ENCODE peak calls at places on chromosomes 11 and 22, in nine cellular contexts. One of them, this sample, is unnamed.
A peak's percentile ranks its signal among the peaks of the same experiment; 100 is the strongest.

GRCh38 chr11:32829157-32829679 is 509 bp upstream of the PRRG4 start:
- DNase-seq in pancreas: no peak
- DNase-seq in HL-60: no peak
- DNase-seq in heart right ventricle: no peak
- DNase-seq in WERI-Rb-1: no peak
- DNase-seq in CD8-positive, alpha-beta T cell: no peak
- DNase-seq in PC-9: peak; percentile 73
- DNase-seq in left ventricle myocardium inferior: no peak
- DNase-seq in cardiac muscle cell: no peak
- DNase-seq in this sample: no peak

GRCh38 chr11:119236490-119236889 is 30.4 kb downstream of the CBL start:
- DNase-seq in left ventricle myocardium inferior: no peak
- DNase-seq in heart right ventricle: no peak
- DNase-seq in HL-60: no peak
- DNase-seq in CD8-positive, alpha-beta T cell: no peak
- DNase-seq in PC-9: no peak
- DNase-seq in pancreas: no peak
- DNase-seq in cardiac muscle cell: peak; percentile 31
- DNase-seq in WERI-Rb-1: no peak
- DNase-seq in this sample: no peak

GRCh38 chr11:2445948-2446551 is 1.2 kb downstream of the KCNQ1 start:
- DNase-seq in heart right ventricle: no peak
- DNase-seq in cardiac muscle cell: no peak
- DNase-seq in HL-60: no peak
- DNase-seq in WERI-Rb-1: no peak
- DNase-seq in pancreas: peak; percentile 80
- DNase-seq in CD8-positive, alpha-beta T cell: no peak
- DNase-seq in left ventricle myocardium inferior: no peak
- DNase-seq in PC-9: no peak
- DNase-seq in this sample: no peak

GRCh38 chr11:94946812-94947211 is 26.5 kb downstream of the CWC15 start:
- DNase-seq in HL-60: no peak
- DNase-seq in CD8-positive, alpha-beta T cell: no peak
- DNase-seq in left ventricle myocardium inferior: no peak
- DNase-seq in pancreas: no peak
- DNase-seq in WERI-Rb-1: no peak
- DNase-seq in heart right ventricle: no peak
- DNase-seq in cardiac muscle cell: no peak
- DNase-seq in PC-9: no peak
- DNase-seq in this sample: no peak

GRCh38 chr22:47055921-47056320 is 293.5 kb downstream of the TBC1D22A start:
- DNase-seq in heart right ventricle: no peak
- DNase-seq in left ventricle myocardium inferior: no peak
- DNase-seq in pancreas: no peak
- DNase-seq in HL-60: no peak
- DNase-seq in CD8-positive, alpha-beta T cell: no peak
- DNase-seq in cardiac muscle cell: no peak
- DNase-seq in PC-9: no peak
- DNase-seq in WERI-Rb-1: no peak
- DNase-seq in this sample: no peak

GRCh38 chr22:44928064-44928463 is 81.7 kb downstream of the PHF21B start:
- DNase-seq in pancreas: no peak
- DNase-seq in HL-60: no peak
- DNase-seq in WERI-Rb-1: no peak
- DNase-seq in left ventricle myocardium inferior: peak; percentile 4
- DNase-seq in heart right ventricle: no peak
- DNase-seq in cardiac muscle cell: no peak
- DNase-seq in PC-9: no peak
- DNase-seq in CD8-positive, alpha-beta T cell: no peak
- DNase-seq in this sample: no peak

GRCh38 chr11:134483857-134484256 is 71.8 kb upstream of the B3GAT1 start:
- DNase-seq in pancreas: no peak
- DNase-seq in CD8-positive, alpha-beta T cell: no peak
- DNase-seq in PC-9: no peak
- DNase-seq in HL-60: no peak
- DNase-seq in heart right ventricle: no peak
- DNase-seq in left ventricle myocardium inferior: no peak
- DNase-seq in cardiac muscle cell: no peak
- DNase-seq in WERI-Rb-1: no peak
- DNase-seq in this sample: no peak

GRCh38 chr11:119339581-119340334 is 925 bp downstream of the C1QTNF5 start:
- DNase-seq in left ventricle myocardium inferior: peak; percentile 81
- DNase-seq in HL-60: no peak
- DNase-seq in WERI-Rb-1: peak; percentile 76
- DNase-seq in cardiac muscle cell: peak; percentile 75
- DNase-seq in CD8-positive, alpha-beta T cell: no peak
- DNase-seq in pancreas: peak; percentile 64
- DNase-seq in PC-9: no peak
- DNase-seq in heart right ventricle: peak; percentile 85
- DNase-seq in this sample: no peak

GRCh38 chr11:65442952-65443351 is 20.4 kb downstream of the NEAT1 start:
- DNase-seq in pancreas: no peak
- DNase-seq in WERI-Rb-1: no peak
- DNase-seq in left ventricle myocardium inferior: no peak
- DNase-seq in cardiac muscle cell: peak; percentile 38
- DNase-seq in PC-9: no peak
- DNase-seq in CD8-positive, alpha-beta T cell: no peak
- DNase-seq in heart right ventricle: no peak
- DNase-seq in HL-60: no peak
- DNase-seq in this sample: no peak

GRCh38 chr22:29032014-29032475 is 29.6 kb downstream of the C22orf31 start:
- DNase-seq in pancreas: no peak
- DNase-seq in cardiac muscle cell: peak; percentile 11
- DNase-seq in left ventricle myocardium inferior: no peak
- DNase-seq in CD8-positive, alpha-beta T cell: no peak
- DNase-seq in HL-60: no peak
- DNase-seq in heart right ventricle: no peak
- DNase-seq in PC-9: no peak
- DNase-seq in WERI-Rb-1: no peak
- DNase-seq in this sample: no peak

GRCh38 chr11:134510641-134511040 is 98.6 kb upstream of the B3GAT1 start:
- DNase-seq in pancreas: no peak
- DNase-seq in cardiac muscle cell: no peak
- DNase-seq in heart right ventricle: no peak
- DNase-seq in HL-60: no peak
- DNase-seq in WERI-Rb-1: peak; percentile 6
- DNase-seq in PC-9: no peak
- DNase-seq in left ventricle myocardium inferior: no peak
- DNase-seq in CD8-positive, alpha-beta T cell: no peak
- DNase-seq in this sample: no peak

GRCh38 chr11:9669954-9670353 is 6.1 kb downstream of the SWAP70 start:
- DNase-seq in PC-9: no peak
- DNase-seq in HL-60: no peak
- DNase-seq in WERI-Rb-1: no peak
- DNase-seq in heart right ventricle: no peak
- DNase-seq in left ventricle myocardium inferior: no peak
- DNase-seq in cardiac muscle cell: no peak
- DNase-seq in pancreas: no peak
- DNase-seq in CD8-positive, alpha-beta T cell: no peak
- DNase-seq in this sample: no peak

GRCh38 chr11:9675691-9676090 is 11.8 kb downstream of the SWAP70 start:
- DNase-seq in WERI-Rb-1: no peak
- DNase-seq in heart right ventricle: no peak
- DNase-seq in HL-60: no peak
- DNase-seq in CD8-positive, alpha-beta T cell: no peak
- DNase-seq in left ventricle myocardium inferior: no peak
- DNase-seq in PC-9: no peak
- DNase-seq in pancreas: no peak
- DNase-seq in cardiac muscle cell: no peak
- DNase-seq in this sample: no peak

GRCh38 chr11:9672918-9673317 is 9.0 kb downstream of the SWAP70 start:
- DNase-seq in pancreas: no peak
- DNase-seq in left ventricle myocardium inferior: no peak
- DNase-seq in cardiac muscle cell: no peak
- DNase-seq in CD8-positive, alpha-beta T cell: no peak
- DNase-seq in heart right ventricle: no peak
- DNase-seq in PC-9: no peak
- DNase-seq in HL-60: no peak
- DNase-seq in WERI-Rb-1: no peak
- DNase-seq in this sample: no peak

GRCh38 chr11:9677951-9678350 is 14.1 kb downstream of the SWAP70 start:
- DNase-seq in heart right ventricle: no peak
- DNase-seq in cardiac muscle cell: no peak
- DNase-seq in left ventricle myocardium inferior: no peak
- DNase-seq in PC-9: no peak
- DNase-seq in pancreas: no peak
- DNase-seq in HL-60: no peak
- DNase-seq in CD8-positive, alpha-beta T cell: no peak
- DNase-seq in WERI-Rb-1: no peak
- DNase-seq in this sample: no peak

DNA sequence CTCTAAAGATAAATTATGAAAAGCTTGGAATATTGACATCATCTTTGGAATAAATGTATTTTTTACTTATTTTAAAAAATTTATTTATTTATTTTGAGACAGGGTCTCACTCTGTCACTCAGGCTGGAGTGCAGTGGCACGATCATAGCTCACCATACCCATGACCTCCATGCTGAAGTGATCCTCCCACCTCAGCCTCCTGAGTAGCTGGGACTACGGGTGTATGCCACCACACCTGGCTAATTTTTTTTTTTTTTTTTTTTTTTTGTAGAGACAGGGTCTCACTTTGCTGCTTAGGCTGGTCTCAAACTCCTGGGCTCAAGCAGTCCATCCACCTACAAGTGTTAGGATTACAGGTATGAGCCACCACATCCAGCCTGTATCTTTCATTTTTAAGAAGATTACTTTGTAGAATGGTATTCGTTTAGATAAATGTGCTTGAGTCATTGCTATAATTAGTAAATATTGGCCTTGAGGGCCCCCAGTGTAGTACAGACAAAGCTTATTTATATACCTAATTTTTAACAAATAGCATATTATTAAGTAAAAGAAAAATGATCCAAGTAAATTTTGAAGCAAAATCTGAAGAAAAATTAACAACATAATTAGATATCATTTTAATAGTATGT is 8.5 kb downstream of the SWAP70 start:
- DNase-seq in cardiac muscle cell: no peak
- DNase-seq in left ventricle myocardium inferior: no peak
- DNase-seq in PC-9: no peak
- DNase-seq in WERI-Rb-1: no peak
- DNase-seq in CD8-positive, alpha-beta T cell: no peak
- DNase-seq in heart right ventricle: no peak
- DNase-seq in pancreas: no peak
- DNase-seq in HL-60: no peak
- DNase-seq in this sample: no peak
- TF ChIP-seq CTCF in cardiac muscle cell: no peak
- TF ChIP-seq CTCF in left ventricle myocardium inferior: no peak
- TF ChIP-seq CTCF in PC-9: no peak
- TF ChIP-seq CTCF in WERI-Rb-1: no peak
- TF ChIP-seq CTCF in CD8-positive, alpha-beta T cell: no peak
- TF ChIP-seq CTCF in heart right ventricle: no peak
- TF ChIP-seq CTCF in pancreas: no peak
- TF ChIP-seq CTCF in HL-60: no peak
- TF ChIP-seq CTCF in this sample: no peak

GRCh38 chr11:11208994-11209393 is 144.1 kb downstream of the CSNK2A3 start:
- DNase-seq in CD8-positive, alpha-beta T cell: no peak
- DNase-seq in left ventricle myocardium inferior: no peak
- DNase-seq in HL-60: no peak
- DNase-seq in WERI-Rb-1: no peak
- DNase-seq in PC-9: no peak
- DNase-seq in heart right ventricle: no peak
- DNase-seq in cardiac muscle cell: no peak
- DNase-seq in pancreas: no peak
- DNase-seq in this sample: no peak
- H3K4me3 ChIP-seq in CD8-positive, alpha-beta T cell: no peak overlapping the region
- H3K4me3 ChIP-seq in left ventricle myocardium inferior: no peak overlapping the region
- H3K4me3 ChIP-seq in HL-60: no peak overlapping the region
- H3K4me3 ChIP-seq in WERI-Rb-1: no peak overlapping the region
- H3K4me3 ChIP-seq in PC-9: no peak overlapping the region
- H3K4me3 ChIP-seq in heart right ventricle: no peak overlapping the region
- H3K4me3 ChIP-seq in cardiac muscle cell: no peak overlapping the region
- H3K4me3 ChIP-seq in pancreas: no peak overlapping the region
- H3K4me3 ChIP-seq in this sample: no peak overlapping the region

GRCh38 chr22:24106385-24107381 is 74.6 kb upstream of the SUSD2 start:
- DNase-seq in heart right ventricle: no peak
- DNase-seq in PC-9: no peak
- DNase-seq in HL-60: no peak
- DNase-seq in pancreas: no peak
- DNase-seq in CD8-positive, alpha-beta T cell: peak; percentile 20
- DNase-seq in cardiac muscle cell: no peak
- DNase-seq in WERI-Rb-1: peak; percentile 25
- DNase-seq in left ventricle myocardium inferior: peak; percentile 25
- DNase-seq in this sample: no peak
- TF ChIP-seq CTCF in heart right ventricle: no peak
- TF ChIP-seq CTCF in PC-9: no peak
- TF ChIP-seq CTCF in HL-60: no peak
- TF ChIP-seq CTCF in pancreas: no peak
- TF ChIP-seq CTCF in CD8-positive, alpha-beta T cell: no peak
- TF ChIP-seq CTCF in cardiac muscle cell: peak; percentile 6
- TF ChIP-seq CTCF in WERI-Rb-1: no peak
- TF ChIP-seq CTCF in left ventricle myocardium inferior: peak; percentile 44
- TF ChIP-seq CTCF in this sample: peak; percentile 13

GRCh38 chr11:115665345-115665901 is 161.2 kb upstream of the CADM1 start:
- DNase-seq in CD8-positive, alpha-beta T cell: no peak
- DNase-seq in left ventricle myocardium inferior: no peak
- DNase-seq in cardiac muscle cell: no peak
- DNase-seq in pancreas: no peak
- DNase-seq in HL-60: no peak
- DNase-seq in WERI-Rb-1: no peak
- DNase-seq in heart right ventricle: no peak
- DNase-seq in PC-9: no peak
- DNase-seq in this sample: no peak

GRCh38 chr11:115670538-115671200 is 166.5 kb upstream of the CADM1 start:
- DNase-seq in PC-9: no peak
- DNase-seq in cardiac muscle cell: no peak
- DNase-seq in heart right ventricle: no peak
- DNase-seq in WERI-Rb-1: peak; percentile 24
- DNase-seq in HL-60: no peak
- DNase-seq in left ventricle myocardium inferior: no peak
- DNase-seq in pancreas: no peak
- DNase-seq in CD8-positive, alpha-beta T cell: no peak
- DNase-seq in this sample: no peak

GRCh38 chr11:115663790-115664189 is 159.6 kb upstream of the CADM1 start:
- DNase-seq in heart right ventricle: no peak
- DNase-seq in HL-60: no peak
- DNase-seq in left ventricle myocardium inferior: no peak
- DNase-seq in pancreas: no peak
- DNase-seq in cardiac muscle cell: no peak
- DNase-seq in WERI-Rb-1: no peak
- DNase-seq in CD8-positive, alpha-beta T cell: no peak
- DNase-seq in PC-9: no peak
- DNase-seq in this sample: no peak

GRCh38 chr11:115664313-115664712 is 160.1 kb upstream of the CADM1 start:
- DNase-seq in cardiac muscle cell: no peak
- DNase-seq in CD8-positive, alpha-beta T cell: no peak
- DNase-seq in HL-60: no peak
- DNase-seq in pancreas: no peak
- DNase-seq in WERI-Rb-1: no peak
- DNase-seq in heart right ventricle: no peak
- DNase-seq in left ventricle myocardium inferior: no peak
- DNase-seq in PC-9: no peak
- DNase-seq in this sample: no peak

DNA sequence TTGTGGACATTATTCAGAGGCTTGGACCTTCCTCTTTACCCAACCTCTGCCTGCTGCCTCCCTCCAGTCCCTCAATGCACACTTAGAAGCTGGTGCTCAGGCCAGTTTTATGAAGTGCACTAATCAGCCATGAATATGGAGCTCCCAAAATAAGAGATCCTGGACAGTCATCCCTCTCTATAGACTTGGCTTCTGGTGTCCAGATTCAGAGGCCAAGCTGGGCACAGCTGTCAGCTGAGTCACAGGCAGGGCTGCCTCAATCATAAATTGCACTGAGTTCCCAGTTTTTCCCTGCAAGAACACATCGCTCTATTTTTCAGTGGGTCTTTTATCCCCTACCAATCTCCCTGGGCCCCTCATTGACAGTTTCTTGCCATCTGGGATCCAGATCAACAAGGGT is 161.7 kb upstream of the CADM1 start:
- DNase-seq in HL-60: no peak
- DNase-seq in cardiac muscle cell: no peak
- DNase-seq in WERI-Rb-1: no peak
- DNase-seq in pancreas: no peak
- DNase-seq in heart right ventricle: no peak
- DNase-seq in PC-9: no peak
- DNase-seq in CD8-positive, alpha-beta T cell: no peak
- DNase-seq in left ventricle myocardium inferior: no peak
- DNase-seq in this sample: no peak
- H3K4me3 ChIP-seq in HL-60: no peak overlapping the region
- H3K4me3 ChIP-seq in cardiac muscle cell: no peak overlapping the region
- H3K4me3 ChIP-seq in WERI-Rb-1: no peak overlapping the region
- H3K4me3 ChIP-seq in pancreas: no peak overlapping the region
- H3K4me3 ChIP-seq in heart right ventricle: no peak overlapping the region
- H3K4me3 ChIP-seq in PC-9: no peak overlapping the region
- H3K4me3 ChIP-seq in CD8-positive, alpha-beta T cell: no peak overlapping the region
- H3K4me3 ChIP-seq in left ventricle myocardium inferior: no peak overlapping the region
- H3K4me3 ChIP-seq in this sample: no peak overlapping the region